ENCODE peak calls at places on chromosomes 12 and 14, in eight cellular contexts. One of them, this sample, is unnamed.

GRCh38 chr14:101193845-101194355 is 290.4 kb upstream of the RTL1 start:
- DNase-seq in choroid plexus epithelial cell: no peak
- DNase-seq in CD8-positive, alpha-beta T cell: no peak
- DNase-seq in H54: no peak
- DNase-seq in iris pigment epithelial cell: no peak
- DNase-seq in cardiac fibroblast: no peak
- DNase-seq in NCI-H774: no peak
- DNase-seq in GM04504: no peak
- DNase-seq in this sample: no peak

GRCh38 chr14:67583711-67584644 is 16.1 kb downstream of the PIGH start:
- DNase-seq in choroid plexus epithelial cell: peak
- DNase-seq in CD8-positive, alpha-beta T cell: peak
- DNase-seq in H54: peak
- DNase-seq in iris pigment epithelial cell: peak
- DNase-seq in cardiac fibroblast: peak
- DNase-seq in NCI-H774: no peak
- DNase-seq in GM04504: peak
- DNase-seq in this sample: peak

GRCh38 chr14:94494085-94494484 is 15.2 kb downstream of the SERPINA12 start:
- DNase-seq in choroid plexus epithelial cell: no peak
- DNase-seq in CD8-positive, alpha-beta T cell: no peak
- DNase-seq in H54: no peak
- DNase-seq in iris pigment epithelial cell: no peak
- DNase-seq in cardiac fibroblast: no peak
- DNase-seq in NCI-H774: no peak
- DNase-seq in GM04504: no peak
- DNase-seq in this sample: no peak

GRCh38 chr12:57813971-57814771 is 4.4 kb downstream of the AVIL start:
- DNase-seq in choroid plexus epithelial cell: peak
- DNase-seq in CD8-positive, alpha-beta T cell: no peak
- DNase-seq in H54: no peak
- DNase-seq in iris pigment epithelial cell: no peak
- DNase-seq in cardiac fibroblast: peak
- DNase-seq in NCI-H774: no peak
- DNase-seq in GM04504: no peak
- DNase-seq in this sample: no peak

GRCh38 chr12:40697566-40698257 is 5.5 kb downstream of the CNTN1 start:
- DNase-seq in choroid plexus epithelial cell: no peak
- DNase-seq in CD8-positive, alpha-beta T cell: no peak
- DNase-seq in H54: no peak
- DNase-seq in iris pigment epithelial cell: no peak
- DNase-seq in cardiac fibroblast: no peak
- DNase-seq in NCI-H774: peak
- DNase-seq in GM04504: no peak
- DNase-seq in this sample: no peak

GRCh38 chr12:95884998-95885397 is 26.2 kb downstream of the SNRPF start:
- DNase-seq in choroid plexus epithelial cell: no peak
- DNase-seq in CD8-positive, alpha-beta T cell: no peak
- DNase-seq in H54: no peak
- DNase-seq in iris pigment epithelial cell: no peak
- DNase-seq in cardiac fibroblast: no peak
- DNase-seq in NCI-H774: no peak
- DNase-seq in GM04504: no peak
- DNase-seq in this sample: no peak

GRCh38 chr12:6141048-6141447 is 16.6 kb upstream of the VWF start:
- DNase-seq in choroid plexus epithelial cell: peak
- DNase-seq in CD8-positive, alpha-beta T cell: peak
- DNase-seq in H54: no peak
- DNase-seq in iris pigment epithelial cell: peak
- DNase-seq in cardiac fibroblast: peak
- DNase-seq in NCI-H774: no peak
- DNase-seq in GM04504: no peak
- DNase-seq in this sample: peak

GRCh38 chr14:65156568-65157366 is 54.5 kb upstream of the MAX start:
- DNase-seq in choroid plexus epithelial cell: peak
- DNase-seq in CD8-positive, alpha-beta T cell: no peak
- DNase-seq in H54: peak
- DNase-seq in iris pigment epithelial cell: peak
- DNase-seq in cardiac fibroblast: peak
- DNase-seq in NCI-H774: no peak
- DNase-seq in GM04504: peak
- DNase-seq in this sample: no peak

GRCh38 chr12:111010061-111010460 is 89.7 kb upstream of the MYL2 start:
- DNase-seq in choroid plexus epithelial cell: peak
- DNase-seq in CD8-positive, alpha-beta T cell: no peak
- DNase-seq in H54: no peak
- DNase-seq in iris pigment epithelial cell: peak
- DNase-seq in cardiac fibroblast: peak
- DNase-seq in NCI-H774: no peak
- DNase-seq in GM04504: no peak
- DNase-seq in this sample: no peak